ENCODE peak calls at places on chromosomes 7 and 10, in eight cellular contexts. D is GM23338, H is MM.1S, J is activated B cell treated with CpG ODN at 0.5 μM for 24 hours, V is prostate gland, Z is OCI-LY7, X is BE2C, O is right atrium auricular region. C is an unnamed sample.

GRCh38 chr7:114415054-114415997 is 711 bp downstream of the FOXP2 start:
- DNase-seq in J (no peak), Z (no peak), X (no peak), V (no peak), O (no peak), H (no peak), D (no peak), C (no peak)

GRCh38 chr10:50605280-50606270 is 18.2 kb downstream of the SGMS1 start:
- DNase-seq in J (no peak), O (peak), V (peak), X (no peak), Z (no peak), D (no peak), H (peak), C (peak)

GRCh38 chr7:30897770-30898169 is 13.9 kb upstream of the AQP1 start:
- DNase-seq in X (no peak), O (no peak), Z (no peak), D (no peak), H (no peak), V (no peak), J (no peak), C (no peak)

GRCh38 chr10:127012769-127013152 is 107.5 kb downstream of the DOCK1 start:
- DNase-seq in X (no peak), Z (no peak), H (peak), J (no peak), V (peak), D (peak), O (peak), C (no peak)

GRCh38 chr7:37357277-37357996 is 91.2 kb downstream of the ELMO1 start:
- DNase-seq in O (no peak), V (no peak), D (no peak), Z (no peak), X (no peak), H (no peak), J (no peak), C (no peak)

GRCh38 chr10:34598972-34599371 is 216.1 kb downstream of the PARD3 start:
- DNase-seq in D (no peak), O (no peak), X (no peak), V (no peak), J (no peak), H (no peak), Z (no peak), C (no peak)

GRCh38 chr7:11709240-11709639 is 122.8 kb downstream of the THSD7A start:
- DNase-seq in X (peak), V (no peak), D (no peak), Z (no peak), J (no peak), O (no peak), H (no peak), C (no peak)

GRCh38 chr10:114665406-114665805 is 7.3 kb upstream of the ABLIM1 start:
- DNase-seq in Z (no peak), V (no peak), O (no peak), X (no peak), D (no peak), H (no peak), J (no peak), C (no peak)

GRCh38 chr7:95481768-95482167 is 4.0 kb upstream of the ASB4 start:
- DNase-seq in X (no peak), H (no peak), D (no peak), O (no peak), Z (no peak), V (no peak), J (no peak), C (no peak)

GRCh38 chr10:67818323-67818722 is 19.7 kb downstream of the DNAJC12 start:
- DNase-seq in H (no peak), Z (no peak), D (no peak), O (no peak), X (no peak), J (no peak), V (no peak), C (no peak)

GRCh38 chr7:99949645-99950228 is 20.3 kb upstream of the GJC3 start:
- DNase-seq in X (no peak), V (peak), D (peak), H (no peak), O (no peak), Z (peak), J (no peak), C (no peak)

GRCh38 chr10:69239816-69240434 is 19.8 kb downstream of the HKDC1 start:
- DNase-seq in H (no peak), D (no peak), X (no peak), J (no peak), V (no peak), O (no peak), Z (no peak), C (no peak)

GRCh38 chr7:142024547-142024946 is 28.9 kb downstream of the MGAM start:
- DNase-seq in J (no peak), H (no peak), V (no peak), D (no peak), X (no peak), O (no peak), Z (no peak), C (no peak)

GRCh38 chr10:131014271-131014670 is 297.2 kb downstream of the TCERG1L start:
- DNase-seq in V (no peak), H (no peak), J (no peak), O (no peak), D (no peak), X (no peak), Z (no peak), C (no peak)

GRCh38 chr10:24974978-24975377 is 22.6 kb upstream of the PRTFDC1 start:
- DNase-seq in J (no peak), Z (no peak), V (no peak), O (no peak), H (no peak), D (no peak), X (no peak), C (peak)
- TF ChIP-seq CTCF in J (no peak), Z (no peak), V (no peak), O (no peak), H (no peak), D (no peak), X (no peak), C (peak)

GRCh38 chr10:93221521-93221920 is 147.8 kb downstream of the CYP26A1 start:
- DNase-seq in Z (no peak), H (no peak), D (no peak), O (no peak), J (no peak), V (no peak), X (no peak), C (no peak)

GRCh38 chr10:93222211-93222754 is 148.6 kb downstream of the CYP26A1 start:
- DNase-seq in J (no peak), O (no peak), D (no peak), Z (no peak), X (no peak), H (no peak), V (no peak), C (no peak)

GRCh38 chr10:93219347-93219746 is 145.7 kb downstream of the CYP26A1 start:
- DNase-seq in X (no peak), J (no peak), D (no peak), Z (no peak), H (no peak), O (no peak), V (no peak), C (no peak)

GRCh38 chr10:93221171-93221496 is 147.4 kb downstream of the CYP26A1 start:
- DNase-seq in J (no peak), Z (no peak), V (no peak), O (no peak), D (no peak), X (no peak), H (no peak), C (no peak)

GRCh38 chr10:93220315-93221170 is 146.8 kb downstream of the CYP26A1 start:
- DNase-seq in H (no peak), J (no peak), X (no peak), Z (no peak), V (no peak), D (peak), O (no peak), C (no peak)
- TF ChIP-seq CTCF in H (no peak), J (no peak), X (no peak), Z (no peak), V (no peak), D (peak), O (no peak), C (no peak)

GRCh38 chr10:137031-137430 is 1.8 kb downstream of the ZMYND11 start:
- DNase-seq in O (no peak), V (no peak), X (peak), D (peak), J (no peak), H (peak), Z (peak), C (no peak)
- TF ChIP-seq CTCF in O (peak), V (no peak), X (peak), D (peak), J (no peak), H (peak), Z (peak), C (peak)

GRCh38 chr7:100965051-100965722 is 4.2 kb upstream of the MUC12 start:
- DNase-seq in D (peak), J (no peak), V (no peak), O (no peak), Z (no peak), X (no peak), H (no peak), C (no peak)

GRCh38 chr7:100963386-100963785 is 6.0 kb upstream of the MUC12 start:
- DNase-seq in Z (no peak), X (no peak), J (no peak), D (no peak), H (no peak), O (no peak), V (no peak), C (no peak)

GRCh38 chr7:100964630-100965029 is 4.7 kb upstream of the MUC12 start:
- DNase-seq in Z (no peak), D (no peak), O (no peak), V (no peak), X (no peak), J (no peak), H (no peak), C (no peak)

GRCh38 chr7:100963874-100964273 is 5.5 kb upstream of the MUC12 start:
- DNase-seq in X (no peak), H (no peak), D (no peak), Z (no peak), J (no peak), V (no peak), O (no peak), C (no peak)

GRCh38 chr7:100962537-100962936 is 6.8 kb upstream of the MUC12 start:
- DNase-seq in J (no peak), X (no peak), V (no peak), O (no peak), H (no peak), D (no peak), Z (no peak), C (no peak)
- TF ChIP-seq CTCF in J (no peak), X (no peak), V (no peak), O (no peak), H (no peak), D (no peak), Z (no peak), C (no peak)

GRCh38 chr10:14648042-14648765 is 126.5 kb downstream of the FAM107B start:
- DNase-seq in X (peak), V (peak), Z (peak), D (peak), O (peak), J (peak), H (peak), C (no peak)
- TF ChIP-seq CTCF in X (no peak), V (no peak), Z (no peak), D (no peak), O (no peak), J (no peak), H (no peak), C (no peak)

DNA sequence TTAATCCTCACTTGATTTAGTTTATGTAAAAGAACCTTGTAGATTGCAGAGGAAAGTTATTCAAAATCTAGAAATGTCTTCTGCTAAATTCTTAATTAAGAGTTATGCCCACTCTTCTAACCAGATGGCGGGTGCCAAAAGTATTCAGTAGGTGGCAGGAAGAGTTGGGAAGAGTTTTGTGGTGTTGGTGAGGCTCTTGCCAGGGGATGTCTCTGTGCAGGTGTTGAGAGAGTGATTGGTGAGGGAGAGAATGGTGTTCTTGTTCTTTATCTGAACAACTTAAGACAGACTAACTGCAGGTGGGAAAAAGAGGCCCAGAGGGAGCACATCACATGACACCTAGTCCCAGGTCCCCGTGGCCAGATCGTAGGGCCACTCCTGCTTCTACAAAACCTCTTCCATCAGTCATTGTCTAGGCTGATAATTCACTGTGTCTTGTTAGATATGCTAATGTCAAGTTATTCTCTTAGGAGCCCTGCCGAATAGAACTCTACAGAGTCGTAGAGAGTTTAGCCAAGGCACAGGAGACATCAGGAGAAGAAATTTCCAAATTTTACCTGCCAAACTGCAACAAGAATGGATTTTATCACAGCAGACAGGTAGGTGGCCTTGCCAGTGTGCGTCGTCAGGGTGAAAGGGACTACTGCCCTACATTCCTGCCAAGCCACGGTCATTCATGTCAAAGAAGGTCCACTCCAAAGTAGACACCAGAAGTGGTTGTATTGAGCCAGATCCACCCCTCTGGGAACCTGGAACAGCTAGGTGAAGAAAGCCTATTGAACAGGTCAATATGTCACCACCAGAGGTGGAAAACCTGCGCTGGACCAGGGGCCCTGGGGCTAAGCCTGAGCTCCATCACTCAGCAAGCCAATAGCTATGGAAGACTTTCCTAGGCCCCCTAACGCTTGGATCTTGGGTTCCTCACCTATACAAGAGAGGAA is 3.4 kb downstream of the IGFBP1 start:
- DNase-seq in D (no peak), Z (no peak), H (no peak), V (no peak), X (no peak), O (no peak), J (no peak), C (no peak)
- TF ChIP-seq CTCF in D (no peak), Z (peak), H (no peak), V (no peak), X (no peak), O (no peak), J (no peak), C (no peak)

DNA sequence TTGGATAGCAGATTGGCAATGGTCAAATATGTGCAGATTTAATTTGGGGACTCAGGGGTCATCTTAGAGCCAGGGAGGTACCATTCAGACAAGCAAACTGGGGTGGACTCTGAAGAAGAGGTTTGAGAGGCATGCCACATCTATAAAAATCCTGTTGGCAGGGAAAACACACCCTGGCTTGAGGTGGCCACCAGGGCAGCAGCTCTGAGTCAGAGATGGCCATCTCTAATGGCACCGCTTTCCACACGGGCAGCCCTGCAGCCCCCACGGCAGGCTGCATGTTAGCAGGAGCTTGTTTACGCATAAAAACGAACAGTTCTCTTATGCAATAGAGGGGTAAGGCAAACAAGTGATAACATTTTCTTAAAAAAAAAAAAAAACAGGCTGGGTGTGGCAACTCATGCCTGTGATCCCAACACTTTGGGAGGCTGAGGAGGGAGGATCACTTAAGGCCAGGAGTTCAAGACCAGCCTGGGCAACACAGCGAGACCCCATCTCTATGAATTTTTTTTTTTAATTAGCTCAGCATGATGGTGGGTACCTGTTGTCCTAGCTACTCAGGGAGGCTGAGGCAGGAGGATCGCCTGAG is 14.9 kb downstream of the DLG5 start:
- DNase-seq in J (no peak), H (no peak), V (no peak), D (no peak), Z (no peak), O (no peak), X (no peak), C (no peak)
- TF ChIP-seq CTCF in J (no peak), H (no peak), V (no peak), D (no peak), Z (no peak), O (no peak), X (no peak), C (peak)

GRCh38 chr10:74991435-74991834 is 120.0 kb upstream of the SAMD8 start:
- DNase-seq in J (no peak), O (no peak), D (peak), H (peak), V (no peak), X (no peak), Z (peak), C (no peak)
- TF ChIP-seq CTCF in J (no peak), O (no peak), D (peak), H (peak), V (no peak), X (peak), Z (peak), C (peak)

DNA sequence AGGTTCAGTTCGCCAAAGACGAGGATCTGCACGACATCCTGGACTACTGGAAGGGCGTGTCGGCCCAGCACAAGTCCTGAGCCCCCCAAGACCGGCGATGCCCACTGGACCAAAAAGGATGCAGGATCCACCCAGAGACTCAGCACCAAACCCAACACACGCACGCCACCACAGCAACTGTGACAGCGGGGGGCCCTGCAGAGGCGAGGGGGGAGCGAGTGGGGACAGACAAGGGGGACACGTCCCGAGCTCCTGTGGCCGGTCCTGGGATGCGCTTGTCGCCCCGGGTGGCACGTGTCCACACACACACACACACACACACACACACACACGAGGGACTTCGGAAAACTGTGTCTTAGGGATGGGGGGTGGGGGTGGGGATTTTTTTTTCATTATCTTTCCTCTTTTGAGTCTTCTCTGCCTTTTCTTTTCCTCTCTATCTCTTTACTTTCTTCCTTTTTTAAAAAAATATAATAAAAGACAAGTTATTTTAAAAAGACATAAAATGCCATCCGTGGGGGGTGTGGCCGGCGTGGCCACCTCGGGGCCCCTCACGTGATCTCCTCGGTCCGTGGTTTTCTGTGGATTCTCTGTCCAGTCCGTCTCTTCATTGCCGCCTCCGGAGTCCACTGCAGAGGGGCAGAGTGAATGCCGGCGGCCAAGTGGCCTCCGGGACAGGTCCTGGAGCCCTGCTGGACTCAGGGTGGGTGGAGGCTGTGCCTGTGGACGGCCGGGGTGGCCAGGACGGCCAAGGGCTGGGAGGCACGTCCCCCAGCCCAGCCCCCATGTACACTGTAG is 77.1 kb downstream of the ELFN1 start:
- DNase-seq in O (no peak), Z (no peak), H (no peak), D (no peak), J (no peak), X (no peak), V (no peak), C (no peak)
- TF ChIP-seq CTCF in O (no peak), Z (no peak), H (no peak), D (no peak), J (no peak), X (no peak), V (no peak), C (no peak)

GRCh38 chr10:1360011-1360580 is 303.9 kb downstream of the WDR37 start:
- DNase-seq in X (no peak), O (no peak), H (no peak), Z (no peak), V (no peak), D (peak), J (no peak), C (no peak)
- TF ChIP-seq CTCF in X (no peak), O (no peak), H (peak), Z (peak), V (no peak), D (peak), J (no peak), C (no peak)

C was measured in BJ.